ENCODE peak calls at places on chromosomes 5 and 9, in four cellular contexts. X is HFFc6; U is CD8-positive, alpha-beta memory T cell; W is A172. O is an unnamed sample.
A peak's percentile ranks its signal among the peaks of the same experiment; 100 is the strongest.

GRCh38 chr5:137146402-137146889 is 352.7 kb downstream of the SPOCK1 start:
- DNase-seq in X (peak; percentile 99), U (no peak), W (peak; percentile 90), O (no peak)

GRCh38 chr9:38689678-38690077 is 30.3 kb downstream of the FAM240B start:
- DNase-seq in X (no peak), U (no peak), W (peak; percentile 26), O (no peak)

GRCh38 chr5:168557389-168557788 is 21.8 kb downstream of the PANK3 start:
- DNase-seq in X (no peak), U (no peak), W (no peak), O (no peak)

GRCh38 chr5:81842795-81843377 is 92.0 kb upstream of the SSBP2 start:
- DNase-seq in X (no peak), U (no peak), W (no peak), O (no peak)

GRCh38 chr9:93653762-93654161 is 77.4 kb downstream of the PHF2 start:
- DNase-seq in X (no peak), U (no peak), W (no peak), O (no peak)

GRCh38 chr9:70563437-70564204 is 149.2 kb upstream of the KLF9 start:
- DNase-seq in X (peak; percentile 70), U (no peak), W (no peak), O (peak; percentile 41)

GRCh38 chr5:37494756-37495155 is 115.6 kb downstream of the WDR70 start:
- DNase-seq in X (peak; percentile 33), U (no peak), W (no peak), O (no peak)

GRCh38 chr9:6692891-6693361 is 47.4 kb upstream of the GLDC start:
- DNase-seq in X (no peak), U (no peak), W (no peak), O (no peak)

GRCh38 chr5:57595530-57596098 is 113.0 kb upstream of the ACTBL2 start:
- DNase-seq in X (no peak), U (no peak), W (no peak), O (no peak)

GRCh38 chr5:5587474-5587873 is 165.0 kb downstream of the ICE1 start:
- DNase-seq in X (no peak), U (no peak), W (no peak), O (no peak)

GRCh38 chr5:128227984-128228383 is 144.4 kb downstream of the SLC12A2 start:
- DNase-seq in X (peak; percentile 69), U (no peak), W (peak; percentile 92), O (no peak)

GRCh38 chr9:72726951-72727350 is 205.5 kb downstream of the TMC1 start:
- DNase-seq in X (no peak), U (no peak), W (no peak), O (no peak)

GRCh38 chr5:178205010-178205748 is 846 bp downstream of the HNRNPAB start:
- DNase-seq in X (peak; percentile 49), U (peak; percentile 74), W (peak; percentile 48), O (peak; percentile 47)